ENCODE peak calls at places on chromosomes 12 and 14, in eight cellular contexts. N is central memory CD4-positive, alpha-beta T cell; I is Peyer's patch; Z is lower leg skin; E is iPS-NIHi11; L is left lung; B is NCI-H1436; R is EH. G is an unnamed sample.

GRCh38 chr14:73237219-73237785 is at the start of gene PAPLN:
- DNase-seq in Z (no peak), B (no peak), E (peak), R (no peak), I (peak), L (no peak), N (no peak), G (peak)

GRCh38 chr12:128455849-128456248 is 188.9 kb downstream of the TMEM132C start:
- DNase-seq in I (no peak), N (no peak), E (peak), R (no peak), Z (no peak), L (no peak), B (no peak), G (no peak)

GRCh38 chr12:123271182-123271491 is 519 bp downstream of the CDK2AP1 start:
- DNase-seq in R (peak), N (peak), I (peak), L (peak), B (peak), Z (no peak), E (peak), G (peak)

GRCh38 chr14:100783630-100784321 is 42.1 kb upstream of the MEG3 start:
- DNase-seq in N (no peak), Z (no peak), B (peak), I (no peak), L (no peak), R (no peak), E (no peak), G (no peak)

GRCh38 chr14:22434901-22435565 is 154.0 kb downstream of the DAD1 start:
- DNase-seq in R (no peak), E (no peak), N (no peak), L (no peak), Z (no peak), B (no peak), I (no peak), G (no peak)

GRCh38 chr12:4526923-4527546 is 11.7 kb upstream of the RAD51AP1 start:
- DNase-seq in Z (no peak), L (no peak), E (no peak), N (peak), B (no peak), R (peak), I (no peak), G (peak)

GRCh38 chr12:56128669-56129209 is 672 bp downstream of the ESYT1 start:
- DNase-seq in Z (no peak), L (no peak), B (no peak), R (peak), E (peak), N (no peak), I (peak), G (no peak)

GRCh38 chr14:51216602-51217001 is 23.4 kb upstream of the TMX1 start:
- DNase-seq in Z (no peak), L (no peak), E (no peak), B (no peak), I (no peak), N (no peak), R (no peak), G (no peak)

GRCh38 chr12:124326899-124327298 is 32.0 kb downstream of the RFLNA start:
- DNase-seq in N (no peak), I (no peak), R (no peak), L (peak), Z (no peak), E (no peak), B (no peak), G (no peak)

GRCh38 chr14:76884853-76885276 is 58.7 kb downstream of the LRRC74A start:
- DNase-seq in Z (no peak), I (no peak), B (no peak), R (peak), L (peak), E (peak), N (no peak), G (no peak)

GRCh38 chr14:77051101-77051500 is 22.6 kb upstream of the IRF2BPL start:
- DNase-seq in R (no peak), B (no peak), L (peak), Z (peak), I (no peak), N (no peak), E (no peak), G (no peak)

GRCh38 chr12:74747305-74747704 is 209.7 kb downstream of the ATXN7L3B start:
- DNase-seq in R (peak), N (no peak), L (no peak), E (no peak), B (no peak), I (no peak), Z (no peak), G (no peak)

GRCh38 chr12:26528943-26529342 is 304.1 kb downstream of the ITPR2 start:
- DNase-seq in Z (no peak), E (no peak), B (no peak), I (no peak), R (no peak), L (no peak), N (no peak), G (no peak)

GRCh38 chr12:111442301-111443045 is 36.8 kb downstream of the SH2B3 start:
- DNase-seq in E (no peak), B (no peak), I (peak), N (no peak), L (no peak), R (no peak), Z (no peak), G (no peak)

GRCh38 chr14:60646202-60646886 is 2.9 kb downstream of the SIX1 start:
- DNase-seq in I (no peak), E (no peak), L (no peak), R (peak), B (no peak), Z (no peak), N (no peak), G (no peak)

GRCh38 chr14:49559979-49560768 is 26.0 kb downstream of the RPS29 start:
- DNase-seq in B (no peak), R (no peak), E (no peak), N (no peak), Z (no peak), I (no peak), L (no peak), G (no peak)

GRCh38 chr14:100894416-100894815 is 9.1 kb downstream of the RTL1 start:
- DNase-seq in R (no peak), E (no peak), B (no peak), I (peak), Z (no peak), N (no peak), L (peak), G (no peak)

GRCh38 chr12:131929530-131930456 is 717 bp downstream of the PUS1 start:
- DNase-seq in L (peak), Z (no peak), B (no peak), R (peak), I (peak), E (peak), N (peak), G (no peak)

GRCh38 chr12:70854138-70854537 is 66.4 kb downstream of the PTPRR start:
- DNase-seq in L (no peak), E (no peak), I (no peak), R (no peak), B (no peak), N (no peak), Z (no peak), G (no peak)

GRCh38 chr12:94621662-94622359 is 28.5 kb downstream of the TMCC3 start:
- DNase-seq in N (peak), I (peak), B (no peak), E (no peak), R (no peak), Z (no peak), L (no peak), G (peak)

GRCh38 chr14:99718031-99718810 is 34.1 kb downstream of the CYP46A1 start:
- DNase-seq in R (no peak), I (peak), N (no peak), L (peak), E (no peak), Z (no peak), B (peak), G (no peak)

GRCh38 chr12:125185311-125185739 is 120.1 kb downstream of the AACS start:
- DNase-seq in N (no peak), L (no peak), Z (no peak), R (no peak), B (no peak), I (no peak), E (peak), G (no peak)

GRCh38 chr12:119802472-119802871 is 74.6 kb downstream of the CIT start:
- DNase-seq in N (no peak), Z (peak), E (no peak), L (no peak), R (peak), B (no peak), I (no peak), G (no peak)

GRCh38 chr12:94041833-94042232 is 106.5 kb upstream of the PLXNC1 start:
- DNase-seq in N (no peak), R (peak), Z (no peak), I (no peak), L (no peak), B (no peak), E (no peak), G (no peak)

GRCh38 chr12:50112456-50113218 is 601 bp downstream of the COX14 start:
- DNase-seq in I (peak), Z (peak), E (no peak), R (peak), N (no peak), B (no peak), L (no peak), G (peak)

GRCh38 chr12:120639771-120640721 is at the start of gene CABP1:
- DNase-seq in R (peak), Z (no peak), B (peak), I (peak), L (peak), N (peak), E (peak), G (no peak)

GRCh38 chr12:19772776-19773175 is 333.5 kb downstream of the AEBP2 start:
- DNase-seq in N (no peak), L (no peak), I (no peak), B (no peak), R (no peak), Z (no peak), E (no peak), G (no peak)

GRCh38 chr12:12719496-12719895 is 2.3 kb downstream of the CDKN1B start:
- DNase-seq in I (no peak), E (no peak), N (no peak), R (peak), Z (no peak), L (no peak), B (no peak), G (no peak)

GRCh38 chr12:58502857-58503256 is 417.4 kb downstream of the LRIG3 start:
- DNase-seq in R (peak), I (no peak), E (no peak), B (no peak), Z (no peak), L (no peak), N (no peak), G (no peak)

GRCh38 chr12:8590842-8591545 is 21.7 kb downstream of the AICDA start:
- DNase-seq in N (no peak), E (peak), R (no peak), I (no peak), B (no peak), Z (no peak), L (no peak), G (no peak)

G was measured in RCC 7860.